ENCODE peak calls at places on chromosomes 16 and 17, in seven cellular contexts. One of them, this sample, is unnamed.

GRCh38 chr17:62692159-62692651 is 64.7 kb downstream of the MRC2 start:
- DNase-seq in ovary: no peak
- DNase-seq in neuronal stem cell: no peak
- DNase-seq in tibial artery: no peak
- DNase-seq in uterus: no peak
- DNase-seq in BE2C: no peak
- DNase-seq in PC-3: no peak
- DNase-seq in this sample: no peak

GRCh38 chr16:20001856-20002707 is 71.6 kb downstream of the GPR139 start:
- DNase-seq in ovary: no peak
- DNase-seq in neuronal stem cell: no peak
- DNase-seq in tibial artery: no peak
- DNase-seq in uterus: no peak
- DNase-seq in BE2C: peak; percentile 74
- DNase-seq in PC-3: no peak
- DNase-seq in this sample: no peak

GRCh38 chr17:49516190-49516589 is 21.1 kb downstream of the NGFR start:
- DNase-seq in ovary: peak; percentile 50
- DNase-seq in neuronal stem cell: no peak
- DNase-seq in tibial artery: no peak
- DNase-seq in uterus: no peak
- DNase-seq in BE2C: no peak
- DNase-seq in PC-3: no peak
- DNase-seq in this sample: peak; percentile 70

GRCh38 chr16:70523621-70524405 is at the start of gene SF3B3:
- DNase-seq in ovary: peak; percentile 67
- DNase-seq in neuronal stem cell: peak; percentile 71
- DNase-seq in tibial artery: peak; percentile 57
- DNase-seq in uterus: peak; percentile 60
- DNase-seq in BE2C: peak; percentile 70
- DNase-seq in PC-3: no peak
- DNase-seq in this sample: no peak

GRCh38 chr17:45992175-45992574 is 6.9 kb upstream of the STH start:
- DNase-seq in ovary: no peak
- DNase-seq in neuronal stem cell: no peak
- DNase-seq in tibial artery: no peak
- DNase-seq in uterus: no peak
- DNase-seq in BE2C: no peak
- DNase-seq in PC-3: no peak
- DNase-seq in this sample: no peak

GRCh38 chr17:82888583-82889495 is 49.0 kb upstream of the ZNF750 start:
- DNase-seq in ovary: no peak
- DNase-seq in neuronal stem cell: no peak
- DNase-seq in tibial artery: no peak
- DNase-seq in uterus: no peak
- DNase-seq in BE2C: peak; percentile 73
- DNase-seq in PC-3: no peak
- DNase-seq in this sample: peak; percentile 83

GRCh38 chr17:81306491-81306890 is 11.4 kb upstream of the SLC38A10 start:
- DNase-seq in ovary: no peak
- DNase-seq in neuronal stem cell: no peak
- DNase-seq in tibial artery: no peak
- DNase-seq in uterus: no peak
- DNase-seq in BE2C: no peak
- DNase-seq in PC-3: no peak
- DNase-seq in this sample: no peak

GRCh38 chr17:44933824-44934744 is 13.5 kb downstream of the KIF18B start:
- DNase-seq in ovary: no peak
- DNase-seq in neuronal stem cell: no peak
- DNase-seq in tibial artery: no peak
- DNase-seq in uterus: no peak
- DNase-seq in BE2C: no peak
- DNase-seq in PC-3: no peak
- DNase-seq in this sample: no peak

GRCh38 chr16:54370653-54371052 is 84.1 kb upstream of the IRX3 start:
- DNase-seq in ovary: no peak
- DNase-seq in neuronal stem cell: no peak
- DNase-seq in tibial artery: no peak
- DNase-seq in uterus: no peak
- DNase-seq in BE2C: no peak
- DNase-seq in PC-3: no peak
- DNase-seq in this sample: peak; percentile 71

GRCh38 chr17:20174588-20175265 is 165.6 kb downstream of the SPECC1 start:
- DNase-seq in ovary: no peak
- DNase-seq in neuronal stem cell: no peak
- DNase-seq in tibial artery: no peak
- DNase-seq in uterus: no peak
- DNase-seq in BE2C: no peak
- DNase-seq in PC-3: peak; percentile 84
- DNase-seq in this sample: no peak

GRCh38 chr16:55842369-55843104 is 9.6 kb upstream of the CES1 start:
- DNase-seq in ovary: no peak
- DNase-seq in neuronal stem cell: peak; percentile 51
- DNase-seq in tibial artery: no peak
- DNase-seq in uterus: no peak
- DNase-seq in BE2C: peak; percentile 43
- DNase-seq in PC-3: peak; percentile 51
- DNase-seq in this sample: no peak

GRCh38 chr16:17836868-17837602 is 366.3 kb upstream of the XYLT1 start:
- DNase-seq in ovary: no peak
- DNase-seq in neuronal stem cell: peak; percentile 54
- DNase-seq in tibial artery: no peak
- DNase-seq in uterus: no peak
- DNase-seq in BE2C: no peak
- DNase-seq in PC-3: peak; percentile 21
- DNase-seq in this sample: no peak

GRCh38 chr16:17379121-17379571 is 91.6 kb downstream of the XYLT1 start:
- DNase-seq in ovary: no peak
- DNase-seq in neuronal stem cell: no peak
- DNase-seq in tibial artery: no peak
- DNase-seq in uterus: peak; percentile 88
- DNase-seq in BE2C: peak; percentile 72
- DNase-seq in PC-3: no peak
- DNase-seq in this sample: peak; percentile 79

GRCh38 chr17:79678856-79679255 is 51.9 kb upstream of the ENPP7 start:
- DNase-seq in ovary: no peak
- DNase-seq in neuronal stem cell: no peak
- DNase-seq in tibial artery: no peak
- DNase-seq in uterus: no peak
- DNase-seq in BE2C: no peak
- DNase-seq in PC-3: no peak
- DNase-seq in this sample: no peak

GRCh38 chr17:39069114-39069756 is 82.2 kb downstream of the PLXDC1 start:
- DNase-seq in ovary: no peak
- DNase-seq in neuronal stem cell: peak; percentile 38
- DNase-seq in tibial artery: no peak
- DNase-seq in uterus: no peak
- DNase-seq in BE2C: peak; percentile 47
- DNase-seq in PC-3: peak; percentile 40
- DNase-seq in this sample: no peak

GRCh38 chr17:14331200-14331981 is 30.5 kb downstream of the HS3ST3B1 start:
- DNase-seq in ovary: no peak
- DNase-seq in neuronal stem cell: peak; percentile 71
- DNase-seq in tibial artery: no peak
- DNase-seq in uterus: no peak
- DNase-seq in BE2C: no peak
- DNase-seq in PC-3: no peak
- DNase-seq in this sample: no peak

GRCh38 chr17:43578699-43579569 is 32.8 kb upstream of the ETV4 start:
- DNase-seq in ovary: no peak
- DNase-seq in neuronal stem cell: no peak
- DNase-seq in tibial artery: no peak
- DNase-seq in uterus: no peak
- DNase-seq in BE2C: peak; percentile 48
- DNase-seq in PC-3: peak; percentile 69
- DNase-seq in this sample: peak; percentile 58

GRCh38 chr17:80605326-80606066 is 60.9 kb downstream of the RPTOR start:
- DNase-seq in ovary: no peak
- DNase-seq in neuronal stem cell: no peak
- DNase-seq in tibial artery: no peak
- DNase-seq in uterus: no peak
- DNase-seq in BE2C: no peak
- DNase-seq in PC-3: peak; percentile 90
- DNase-seq in this sample: no peak

GRCh38 chr16:84800579-84800978 is 19.2 kb upstream of the CRISPLD2 start:
- DNase-seq in ovary: no peak
- DNase-seq in neuronal stem cell: no peak
- DNase-seq in tibial artery: no peak
- DNase-seq in uterus: no peak
- DNase-seq in BE2C: no peak
- DNase-seq in PC-3: no peak
- DNase-seq in this sample: no peak

GRCh38 chr16:73202176-73202729 is 154.3 kb upstream of the ZFHX3 start:
- DNase-seq in ovary: no peak
- DNase-seq in neuronal stem cell: no peak
- DNase-seq in tibial artery: no peak
- DNase-seq in uterus: no peak
- DNase-seq in BE2C: no peak
- DNase-seq in PC-3: no peak
- DNase-seq in this sample: no peak

GRCh38 chr17:82864721-82865240 is 25.0 kb upstream of the ZNF750 start:
- DNase-seq in ovary: no peak
- DNase-seq in neuronal stem cell: no peak
- DNase-seq in tibial artery: no peak
- DNase-seq in uterus: no peak
- DNase-seq in BE2C: no peak
- DNase-seq in PC-3: no peak
- DNase-seq in this sample: no peak

DNA sequence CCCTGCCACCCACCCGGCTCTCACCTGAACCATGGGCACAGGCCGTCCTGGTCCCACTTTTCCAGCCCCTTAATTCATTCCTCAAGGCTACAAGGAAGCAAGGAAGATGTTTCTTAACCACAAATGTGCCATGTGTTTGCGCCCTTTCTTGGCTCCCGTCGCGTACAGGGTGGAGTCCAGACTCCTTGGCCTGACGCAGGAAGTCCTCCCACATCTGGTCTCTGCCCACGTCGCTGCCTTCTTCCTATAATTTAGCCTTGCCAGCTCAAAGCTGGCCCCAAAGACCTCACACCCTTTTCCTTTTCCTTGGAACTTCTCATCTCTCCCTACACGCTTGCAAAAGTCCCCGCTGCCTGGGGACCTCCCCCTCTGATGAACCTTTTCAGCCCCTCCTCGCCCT is 38.8 kb upstream of the BHLHA9 start:
- DNase-seq in ovary: no peak
- DNase-seq in neuronal stem cell: no peak
- DNase-seq in tibial artery: peak; percentile 66
- DNase-seq in uterus: peak; percentile 36
- DNase-seq in BE2C: no peak
- DNase-seq in PC-3: no peak
- DNase-seq in this sample: peak; percentile 82
- H3K27me3 ChIP-seq in ovary: peaks cover 2% of the 10 kb centered on the region
- H3K27me3 ChIP-seq in neuronal stem cell: peaks cover 59% of the 10 kb centered on the region
- H3K27me3 ChIP-seq in tibial artery: no peaks in the 10 kb centered on the region
- H3K27me3 ChIP-seq in uterus: peaks cover 4% of the 10 kb centered on the region
- H3K27me3 ChIP-seq in BE2C: peaks cover 56% of the 10 kb centered on the region
- H3K27me3 ChIP-seq in PC-3: peaks cover 7% of the 10 kb centered on the region
- H3K27me3 ChIP-seq in this sample: no peaks in the 10 kb centered on the region

GRCh38 chr17:12851901-12852435 is 62.7 kb downstream of the ARHGAP44 start:
- DNase-seq in ovary: no peak
- DNase-seq in neuronal stem cell: no peak
- DNase-seq in tibial artery: no peak
- DNase-seq in uterus: no peak
- DNase-seq in BE2C: no peak
- DNase-seq in PC-3: no peak
- DNase-seq in this sample: no peak

GRCh38 chr17:12857592-12857991 is 68.3 kb downstream of the ARHGAP44 start:
- DNase-seq in ovary: no peak
- DNase-seq in neuronal stem cell: no peak
- DNase-seq in tibial artery: no peak
- DNase-seq in uterus: no peak
- DNase-seq in BE2C: no peak
- DNase-seq in PC-3: no peak
- DNase-seq in this sample: no peak

GRCh38 chr17:12853921-12854320 is 64.6 kb downstream of the ARHGAP44 start:
- DNase-seq in ovary: no peak
- DNase-seq in neuronal stem cell: no peak
- DNase-seq in tibial artery: no peak
- DNase-seq in uterus: no peak
- DNase-seq in BE2C: no peak
- DNase-seq in PC-3: no peak
- DNase-seq in this sample: no peak

GRCh38 chr17:12859520-12859919 is 70.2 kb downstream of the ARHGAP44 start:
- DNase-seq in ovary: no peak
- DNase-seq in neuronal stem cell: no peak
- DNase-seq in tibial artery: no peak
- DNase-seq in uterus: no peak
- DNase-seq in BE2C: no peak
- DNase-seq in PC-3: no peak
- DNase-seq in this sample: no peak

GRCh38 chr17:12856451-12856850 is 67.2 kb downstream of the ARHGAP44 start:
- DNase-seq in ovary: no peak
- DNase-seq in neuronal stem cell: no peak
- DNase-seq in tibial artery: no peak
- DNase-seq in uterus: no peak
- DNase-seq in BE2C: no peak
- DNase-seq in PC-3: no peak
- DNase-seq in this sample: no peak
- H3K4me1 ChIP-seq in ovary: no peaks in the 10 kb centered on the region
- H3K4me1 ChIP-seq in neuronal stem cell: no peaks in the 10 kb centered on the region
- H3K4me1 ChIP-seq in tibial artery: no peaks in the 10 kb centered on the region
- H3K4me1 ChIP-seq in uterus: no peaks in the 10 kb centered on the region
- H3K4me1 ChIP-seq in BE2C: no peaks in the 10 kb centered on the region
- H3K4me1 ChIP-seq in PC-3: no peaks in the 10 kb centered on the region
- H3K4me1 ChIP-seq in this sample: no peaks in the 10 kb centered on the region

GRCh38 chr17:3512512-3513171 is 36.8 kb downstream of the ASPA start:
- DNase-seq in ovary: peak; percentile 75
- DNase-seq in neuronal stem cell: peak; percentile 53
- DNase-seq in tibial artery: peak; percentile 60
- DNase-seq in uterus: peak; percentile 60
- DNase-seq in BE2C: no peak
- DNase-seq in PC-3: no peak
- DNase-seq in this sample: peak; percentile 91

GRCh38 chr17:3510090-3510489 is 34.3 kb downstream of the ASPA start:
- DNase-seq in ovary: no peak
- DNase-seq in neuronal stem cell: no peak
- DNase-seq in tibial artery: no peak
- DNase-seq in uterus: no peak
- DNase-seq in BE2C: no peak
- DNase-seq in PC-3: no peak
- DNase-seq in this sample: no peak

GRCh38 chr17:3511841-3512511 is 36.2 kb downstream of the ASPA start:
- DNase-seq in ovary: no peak
- DNase-seq in neuronal stem cell: no peak
- DNase-seq in tibial artery: no peak
- DNase-seq in uterus: no peak
- DNase-seq in BE2C: no peak
- DNase-seq in PC-3: no peak
- DNase-seq in this sample: no peak

GRCh38 chr17:3514873-3515272 is 39.1 kb downstream of the ASPA start:
- DNase-seq in ovary: no peak
- DNase-seq in neuronal stem cell: no peak
- DNase-seq in tibial artery: no peak
- DNase-seq in uterus: no peak
- DNase-seq in BE2C: no peak
- DNase-seq in PC-3: no peak
- DNase-seq in this sample: no peak

GRCh38 chr17:3513305-3514035 is 37.7 kb downstream of the ASPA start:
- DNase-seq in ovary: no peak
- DNase-seq in neuronal stem cell: no peak
- DNase-seq in tibial artery: no peak
- DNase-seq in uterus: no peak
- DNase-seq in BE2C: no peak
- DNase-seq in PC-3: no peak
- DNase-seq in this sample: no peak
- H3K4me3 ChIP-seq in ovary: no peak overlapping the region
- H3K4me3 ChIP-seq in neuronal stem cell: no peak overlapping the region
- H3K4me3 ChIP-seq in tibial artery: peak overlapping the region; percentile 1
- H3K4me3 ChIP-seq in uterus: no peak overlapping the region
- H3K4me3 ChIP-seq in BE2C: no peak overlapping the region
- H3K4me3 ChIP-seq in PC-3: no peak overlapping the region
- H3K4me3 ChIP-seq in this sample: no peak overlapping the region

GRCh38 chr17:29443041-29443440 is 52.9 kb downstream of the TAOK1 start:
- DNase-seq in ovary: no peak
- DNase-seq in neuronal stem cell: no peak
- DNase-seq in tibial artery: no peak
- DNase-seq in uterus: no peak
- DNase-seq in BE2C: no peak
- DNase-seq in PC-3: no peak
- DNase-seq in this sample: no peak
- H3K27me3 ChIP-seq in ovary: no peaks in the 10 kb centered on the region
- H3K27me3 ChIP-seq in neuronal stem cell: no peaks in the 10 kb centered on the region
- H3K27me3 ChIP-seq in tibial artery: no peaks in the 10 kb centered on the region
- H3K27me3 ChIP-seq in uterus: no peaks in the 10 kb centered on the region
- H3K27me3 ChIP-seq in BE2C: no peaks in the 10 kb centered on the region
- H3K27me3 ChIP-seq in PC-3: no peaks in the 10 kb centered on the region
- H3K27me3 ChIP-seq in this sample: no peaks in the 10 kb centered on the region